ENCODE peak calls at places on chromosomes 11 and 22, in ten cellular contexts. L, D, R, P, Q, E, B, T, S and C are unnamed samples.
A peak's percentile ranks its signal among the peaks of the same experiment; 100 is the strongest.

GRCh38 chr11:20161230-20161918 is 1.1 kb upstream of the DBX1 start:
- DNase-seq in R (no peak), T (no peak), S (no peak), Q (no peak), B (peak; percentile 4), P (no peak), L (no peak), E (no peak), D (no peak), C (no peak)

GRCh38 chr22:44347549-44347948 is 34.8 kb upstream of the SHISAL1 start:
- DNase-seq in R (no peak), E (no peak), Q (no peak), D (no peak), L (no peak), T (no peak), S (no peak), B (no peak), P (no peak), C (no peak)

GRCh38 chr11:107496011-107496410 is 38.4 kb upstream of the CWF19L2 start:
- DNase-seq in B (no peak), Q (no peak), S (no peak), L (no peak), D (no peak), R (no peak), E (peak; percentile 53), T (no peak), P (no peak), C (no peak)

GRCh38 chr11:130397780-130398179 is 30.6 kb downstream of the ADAMTS8 start:
- DNase-seq in E (no peak), Q (no peak), P (no peak), B (no peak), D (no peak), R (no peak), T (no peak), L (no peak), S (no peak), C (no peak)

GRCh38 chr11:1844221-1845094 is 5.7 kb downstream of the TNNI2 start:
- DNase-seq in L (no peak), R (peak; percentile 22), E (peak; percentile 89), T (no peak), S (peak; percentile 64), P (no peak), B (peak; percentile 63), Q (no peak), D (peak; percentile 31), C (no peak)

GRCh38 chr22:50206599-50206998 is 5.8 kb downstream of the SELENOO start:
- DNase-seq in D (no peak), E (no peak), T (no peak), L (no peak), S (no peak), Q (no peak), P (no peak), B (no peak), R (no peak), C (no peak)

GRCh38 chr11:3216027-3216525 is 2.5 kb downstream of the MRGPRG start:
- DNase-seq in P (no peak), T (no peak), Q (no peak), D (no peak), S (no peak), B (no peak), E (no peak), R (no peak), L (no peak), C (no peak)

GRCh38 chr11:65653229-65654225 is 9.2 kb downstream of the RELA start:
- DNase-seq in T (no peak), E (peak; percentile 40), D (no peak), P (no peak), B (no peak), S (no peak), Q (peak; percentile 64), R (no peak), L (no peak), C (no peak)

GRCh38 chr11:14373941-14374646 is 15.1 kb upstream of the RRAS2 start:
- DNase-seq in P (no peak), L (no peak), S (peak; percentile 56), E (peak; percentile 63), R (no peak), Q (no peak), T (no peak), B (no peak), D (no peak), C (no peak)

GRCh38 chr11:34654491-34655334 is 33.8 kb downstream of the EHF start:
- DNase-seq in Q (peak; percentile 50), T (no peak), R (no peak), S (no peak), E (peak; percentile 94), D (no peak), P (no peak), L (no peak), B (no peak), C (no peak)